ENCODE peak calls at places on chromosomes 16 and 17, in four cellular contexts. One of them, this sample, is unnamed. For H3K27me3, H3K4me1 and H3K9me3, the result is how much of the 10 kb centered on the place peaks cover.

GRCh38 chr16:75048051-75048450 is 49.2 kb downstream of the ZNRF1 start:
- DNase-seq in mammary epithelial cell: no peak
- DNase-seq in fibroblast of lung: peak
- DNase-seq in transverse colon: no peak
- DNase-seq in this sample: no peak

GRCh38 chr16:70786020-70786419 is 14.9 kb downstream of the VAC14 start:
- DNase-seq in mammary epithelial cell: no peak
- DNase-seq in fibroblast of lung: no peak
- DNase-seq in transverse colon: no peak
- DNase-seq in this sample: no peak

GRCh38 chr17:13786000-13786598 is 184.4 kb upstream of the HS3ST3A1 start:
- DNase-seq in mammary epithelial cell: no peak
- DNase-seq in fibroblast of lung: peak
- DNase-seq in transverse colon: no peak
- DNase-seq in this sample: peak

GRCh38 chr17:79905832-79906231 is 66.6 kb upstream of the CBX4 start:
- DNase-seq in mammary epithelial cell: no peak
- DNase-seq in fibroblast of lung: no peak
- DNase-seq in transverse colon: no peak
- DNase-seq in this sample: peak

GRCh38 chr17:4492762-4493561 is 5.7 kb upstream of the SPNS2 start:
- DNase-seq in mammary epithelial cell: peak
- DNase-seq in fibroblast of lung: peak
- DNase-seq in transverse colon: peak
- DNase-seq in this sample: peak

GRCh38 chr16:27617678-27618077 is 67.7 kb downstream of the KATNIP start:
- DNase-seq in mammary epithelial cell: no peak
- DNase-seq in fibroblast of lung: peak
- DNase-seq in transverse colon: no peak
- DNase-seq in this sample: no peak

GRCh38 chr17:32222621-32223020 is 43.0 kb upstream of the RHBDL3 start:
- DNase-seq in mammary epithelial cell: peak
- DNase-seq in fibroblast of lung: peak
- DNase-seq in transverse colon: no peak
- DNase-seq in this sample: peak

GRCh38 chr16:84881702-84882521 is 62.1 kb downstream of the CRISPLD2 start:
- DNase-seq in mammary epithelial cell: peak
- DNase-seq in fibroblast of lung: peak
- DNase-seq in transverse colon: no peak
- DNase-seq in this sample: peak

GRCh38 chr16:69930117-69930776 is 20.9 kb upstream of the CLEC18A start:
- DNase-seq in mammary epithelial cell: peak
- DNase-seq in fibroblast of lung: peak
- DNase-seq in transverse colon: peak
- DNase-seq in this sample: peak

GRCh38 chr16:17312100-17312732 is 158.5 kb downstream of the XYLT1 start:
- DNase-seq in mammary epithelial cell: peak
- DNase-seq in fibroblast of lung: peak
- DNase-seq in transverse colon: peak
- DNase-seq in this sample: no peak

GRCh38 chr17:77834170-77835115 is 124.1 kb upstream of the TNRC6C start:
- DNase-seq in mammary epithelial cell: peak
- DNase-seq in fibroblast of lung: peak
- DNase-seq in transverse colon: peak
- DNase-seq in this sample: peak

GRCh38 chr17:17076066-17076465 is 33.8 kb downstream of the MPRIP start:
- DNase-seq in mammary epithelial cell: no peak
- DNase-seq in fibroblast of lung: no peak
- DNase-seq in transverse colon: no peak
- DNase-seq in this sample: no peak

GRCh38 chr16:85554114-85554790 is 58.9 kb upstream of the GSE1 start:
- DNase-seq in mammary epithelial cell: peak
- DNase-seq in fibroblast of lung: peak
- DNase-seq in transverse colon: peak
- DNase-seq in this sample: peak

GRCh38 chr17:1829189-1829578 is 518 bp downstream of the SMYD4 start:
- DNase-seq in mammary epithelial cell: peak
- DNase-seq in fibroblast of lung: peak
- DNase-seq in transverse colon: peak
- DNase-seq in this sample: peak

GRCh38 chr17:48022906-48023305 is 14.7 kb downstream of the COPZ2 start:
- DNase-seq in mammary epithelial cell: no peak
- DNase-seq in fibroblast of lung: no peak
- DNase-seq in transverse colon: no peak
- DNase-seq in this sample: peak

GRCh38 chr17:8918811-8919210 is 46.7 kb downstream of the PIK3R5 start:
- DNase-seq in mammary epithelial cell: peak
- DNase-seq in fibroblast of lung: peak
- DNase-seq in transverse colon: no peak
- DNase-seq in this sample: peak

GRCh38 chr16:72278301-72278700 is 106.3 kb upstream of the PMFBP1 start:
- DNase-seq in mammary epithelial cell: no peak
- DNase-seq in fibroblast of lung: no peak
- DNase-seq in transverse colon: no peak
- DNase-seq in this sample: no peak

GRCh38 chr16:31107465-31107867 is 720 bp upstream of the BCKDK start:
- DNase-seq in mammary epithelial cell: no peak
- DNase-seq in fibroblast of lung: no peak
- DNase-seq in transverse colon: no peak
- DNase-seq in this sample: no peak

GRCh38 chr17:75011788-75012319 is 616 bp upstream of the MRPL58 start:
- DNase-seq in mammary epithelial cell: no peak
- DNase-seq in fibroblast of lung: peak
- DNase-seq in transverse colon: peak
- DNase-seq in this sample: peak

GRCh38 chr16:17467923-17468540 is 2.7 kb downstream of the XYLT1 start:
- DNase-seq in mammary epithelial cell: peak
- DNase-seq in fibroblast of lung: peak
- DNase-seq in transverse colon: peak
- DNase-seq in this sample: peak

GRCh38 chr17:6823011-6823442 is 8.5 kb downstream of the TEKT1 start:
- DNase-seq in mammary epithelial cell: peak
- DNase-seq in fibroblast of lung: peak
- DNase-seq in transverse colon: no peak
- DNase-seq in this sample: peak

GRCh38 chr17:34547453-34548063 is 31.8 kb upstream of the TMEM132E start:
- DNase-seq in mammary epithelial cell: no peak
- DNase-seq in fibroblast of lung: no peak
- DNase-seq in transverse colon: no peak
- DNase-seq in this sample: no peak

GRCh38 chr17:50679008-50679544 is 28.6 kb downstream of the ANKRD40 start:
- DNase-seq in mammary epithelial cell: no peak
- DNase-seq in fibroblast of lung: no peak
- DNase-seq in transverse colon: no peak
- DNase-seq in this sample: no peak

GRCh38 chr17:66465701-66466100 is 163.3 kb downstream of the PRKCA start:
- DNase-seq in mammary epithelial cell: no peak
- DNase-seq in fibroblast of lung: no peak
- DNase-seq in transverse colon: no peak
- DNase-seq in this sample: no peak

GRCh38 chr17:15967706-15968399 is 22.9 kb downstream of the ADORA2B start:
- DNase-seq in mammary epithelial cell: no peak
- DNase-seq in fibroblast of lung: peak
- DNase-seq in transverse colon: no peak
- DNase-seq in this sample: no peak

GRCh38 chr17:80949451-80950421 is 41.9 kb upstream of the CHMP6 start:
- DNase-seq in mammary epithelial cell: no peak
- DNase-seq in fibroblast of lung: no peak
- DNase-seq in transverse colon: peak
- DNase-seq in this sample: no peak

GRCh38 chr16:70394853-70395252 is 44.0 kb downstream of the ST3GAL2 start:
- DNase-seq in mammary epithelial cell: no peak
- DNase-seq in fibroblast of lung: no peak
- DNase-seq in transverse colon: no peak
- DNase-seq in this sample: no peak

GRCh38 chr16:50338371-50339231 is 30.2 kb downstream of the BRD7 start:
- DNase-seq in mammary epithelial cell: no peak
- DNase-seq in fibroblast of lung: peak
- DNase-seq in transverse colon: no peak
- DNase-seq in this sample: peak

GRCh38 chr17:32914181-32914580 is 13.8 kb upstream of the TMEM98 start:
- DNase-seq in mammary epithelial cell: no peak
- DNase-seq in fibroblast of lung: no peak
- DNase-seq in transverse colon: no peak
- DNase-seq in this sample: no peak

GRCh38 chr17:57135748-57136342 is 50.8 kb downstream of the AKAP1 start:
- DNase-seq in mammary epithelial cell: no peak
- DNase-seq in fibroblast of lung: no peak
- DNase-seq in transverse colon: no peak
- DNase-seq in this sample: no peak

GRCh38 chr17:32266389-32267269 is 997 bp downstream of the RHBDL3 start:
- DNase-seq in mammary epithelial cell: no peak
- DNase-seq in fibroblast of lung: no peak
- DNase-seq in transverse colon: no peak
- DNase-seq in this sample: peak

GRCh38 chr16:55836158-55836611 is 3.3 kb upstream of the CES1 start:
- DNase-seq in mammary epithelial cell: no peak
- DNase-seq in fibroblast of lung: no peak
- DNase-seq in transverse colon: no peak
- DNase-seq in this sample: no peak

GRCh38 chr17:8015957-8016631 is 13.7 kb downstream of the GUCY2D start:
- DNase-seq in mammary epithelial cell: no peak
- DNase-seq in fibroblast of lung: peak
- DNase-seq in transverse colon: peak
- DNase-seq in this sample: peak

GRCh38 chr17:74851612-74852236 is 8.0 kb downstream of the GRIN2C start:
- DNase-seq in mammary epithelial cell: no peak
- DNase-seq in fibroblast of lung: no peak
- DNase-seq in transverse colon: no peak
- DNase-seq in this sample: no peak

GRCh38 chr17:80843741-80844156 is 147.9 kb upstream of the CHMP6 start:
- DNase-seq in mammary epithelial cell: no peak
- DNase-seq in fibroblast of lung: no peak
- DNase-seq in transverse colon: no peak
- DNase-seq in this sample: no peak

GRCh38 chr17:51044964-51045363 is 75.7 kb downstream of the SPAG9 start:
- DNase-seq in mammary epithelial cell: no peak
- DNase-seq in fibroblast of lung: peak
- DNase-seq in transverse colon: no peak
- DNase-seq in this sample: no peak

GRCh38 chr16:3149630-3150345 is 15.0 kb downstream of the ZNF213 start:
- DNase-seq in mammary epithelial cell: no peak
- DNase-seq in fibroblast of lung: peak
- DNase-seq in transverse colon: peak
- DNase-seq in this sample: peak

GRCh38 chr16:3149193-3149530 is 14.3 kb downstream of the ZNF213 start:
- DNase-seq in mammary epithelial cell: no peak
- DNase-seq in fibroblast of lung: no peak
- DNase-seq in transverse colon: no peak
- DNase-seq in this sample: no peak

GRCh38 chr16:3152273-3153076 is 17.6 kb downstream of the ZNF213 start:
- DNase-seq in mammary epithelial cell: peak
- DNase-seq in fibroblast of lung: peak
- DNase-seq in transverse colon: peak
- DNase-seq in this sample: peak

GRCh38 chr16:3152022-3152272 is 17.1 kb downstream of the ZNF213 start:
- DNase-seq in mammary epithelial cell: no peak
- DNase-seq in fibroblast of lung: no peak
- DNase-seq in transverse colon: no peak
- DNase-seq in this sample: no peak

DNA sequence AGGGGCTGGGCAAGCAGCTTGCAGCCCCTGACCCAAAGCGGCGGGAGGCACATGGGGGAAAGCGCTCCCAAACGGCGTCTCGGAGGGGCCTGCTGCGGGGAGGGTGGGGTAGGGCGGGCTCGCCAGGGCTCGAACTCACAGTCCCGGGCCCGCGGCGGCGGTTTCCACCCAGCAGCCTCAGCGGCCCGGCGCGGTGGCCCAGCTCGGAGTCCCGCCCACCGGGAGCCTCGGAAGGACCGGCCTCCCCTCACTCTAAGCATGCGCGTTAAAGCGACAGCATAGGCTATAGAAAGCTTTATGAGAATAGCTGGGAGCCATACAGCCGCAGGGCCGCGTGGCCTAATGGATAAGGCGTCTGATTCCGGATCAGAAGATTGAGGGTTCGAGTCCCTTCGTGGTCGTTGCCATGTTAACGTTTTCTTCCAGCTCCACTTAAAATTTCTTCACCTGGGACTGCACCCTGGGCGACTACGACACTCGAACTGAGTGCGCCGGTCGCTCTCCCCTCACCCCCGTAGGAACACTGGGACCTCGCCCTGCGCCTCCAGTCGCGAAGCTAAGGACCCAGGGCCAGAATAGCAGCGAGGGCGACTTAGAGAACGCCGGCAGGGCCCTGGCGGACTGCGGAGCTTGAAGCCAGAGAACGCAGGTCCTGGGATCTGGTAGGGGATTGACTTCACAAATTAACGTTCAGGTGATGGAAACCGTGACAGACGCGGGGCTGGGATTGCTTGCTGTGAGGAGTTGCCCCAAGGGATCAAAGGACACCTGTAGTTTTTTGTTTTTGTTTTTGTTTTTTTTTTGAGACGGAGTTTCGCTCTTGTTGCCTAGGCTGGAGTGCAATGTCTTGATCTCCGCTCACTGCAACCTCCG is 15.8 kb downstream of the ZNF213 start:
- DNase-seq in mammary epithelial cell: peak
- DNase-seq in fibroblast of lung: peak
- DNase-seq in transverse colon: peak
- DNase-seq in this sample: peak
- H3K27me3 ChIP-seq in mammary epithelial cell: under half
- H3K27me3 ChIP-seq in fibroblast of lung: under half
- H3K27me3 ChIP-seq in transverse colon: under half
- H3K27me3 ChIP-seq in this sample: under half

GRCh38 chr16:15983898-15984297 is 34.5 kb downstream of the ABCC1 start:
- DNase-seq in mammary epithelial cell: no peak
- DNase-seq in fibroblast of lung: peak
- DNase-seq in transverse colon: no peak
- DNase-seq in this sample: peak
- H3K4me1 ChIP-seq in mammary epithelial cell: under half
- H3K4me1 ChIP-seq in fibroblast of lung: under half
- H3K4me1 ChIP-seq in transverse colon: under half
- H3K4me1 ChIP-seq in this sample: under half

DNA sequence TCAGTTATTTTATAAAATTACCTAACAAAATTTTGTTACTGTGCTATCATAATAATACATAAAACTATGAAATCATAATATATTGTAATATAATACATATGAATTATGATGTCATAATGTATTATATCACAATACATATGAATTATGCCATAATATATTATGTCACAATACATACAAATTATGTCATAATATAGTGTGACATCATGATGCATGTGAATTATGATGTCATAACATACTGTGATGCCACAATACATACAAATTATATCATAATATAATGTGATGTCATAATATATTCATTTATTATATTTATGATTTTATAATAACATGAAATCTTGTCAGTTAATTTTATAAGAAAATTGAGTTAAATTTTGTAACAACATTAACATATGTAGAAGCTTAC is 2021.6 kb downstream of the TP53TG3F start:
- DNase-seq in mammary epithelial cell: no peak
- DNase-seq in fibroblast of lung: no peak
- DNase-seq in transverse colon: no peak
- DNase-seq in this sample: no peak
- H3K9me3 ChIP-seq in mammary epithelial cell: under half
- H3K9me3 ChIP-seq in fibroblast of lung: under half
- H3K9me3 ChIP-seq in transverse colon: under half
- H3K9me3 ChIP-seq in this sample: under half

GRCh38 chr16:68113059-68113757 is 28.0 kb downstream of the NFATC3 start:
- DNase-seq in mammary epithelial cell: no peak
- DNase-seq in fibroblast of lung: no peak
- DNase-seq in transverse colon: no peak
- DNase-seq in this sample: no peak
- H3K27me3 ChIP-seq in mammary epithelial cell: under half
- H3K27me3 ChIP-seq in fibroblast of lung: under half
- H3K27me3 ChIP-seq in transverse colon: under half
- H3K27me3 ChIP-seq in this sample: under half

This sample was measured in GM23248.